ENCODE peak calls at places on chromosomes 16 and 17, in six cellular contexts. H, C, M, P, R and Q are unnamed samples.

GRCh38 chr16:56616608-56617211 is 8.3 kb downstream of the MT2A start:
- DNase-seq in M (no peak), P (no peak), C (no peak), R (no peak), H (no peak), Q (no peak)

GRCh38 chr17:6969323-6969726 is 26.5 kb upstream of the ALOX12 start:
- DNase-seq in R (no peak), M (no peak), P (no peak), H (no peak), C (no peak), Q (no peak)

GRCh38 chr17:70123193-70123592 is 46.1 kb upstream of the KCNJ2 start:
- DNase-seq in R (no peak), H (no peak), P (no peak), C (no peak), M (no peak), Q (no peak)

GRCh38 chr17:16433514-16433913 is 18.1 kb downstream of the TRPV2 start:
- DNase-seq in C (no peak), M (no peak), R (no peak), P (no peak), H (no peak), Q (no peak)

GRCh38 chr17:67374329-67375053 is 2.6 kb upstream of the PITPNC1 start:
- DNase-seq in H (peak; percentile 79), R (peak; percentile 95), M (peak; percentile 87), P (peak; percentile 88), C (peak; percentile 86), Q (peak; percentile 78)

GRCh38 chr17:12959441-12959840 is 58.4 kb downstream of the ELAC2 start:
- DNase-seq in P (no peak), M (no peak), R (no peak), H (no peak), C (no peak), Q (peak; percentile 25)

GRCh38 chr17:42153919-42154491 is 784 bp downstream of the RAB5C start:
- DNase-seq in H (no peak), M (no peak), R (no peak), C (peak; percentile 40), P (peak; percentile 35), Q (no peak)

GRCh38 chr16:30458561-30459394 is 13.1 kb upstream of the SEPHS2 start:
- DNase-seq in R (no peak), H (no peak), P (peak; percentile 51), M (no peak), C (peak; percentile 17), Q (no peak)

GRCh38 chr16:31202402-31203385 is at the start of gene PYCARD:
- DNase-seq in M (no peak), H (peak; percentile 79), R (no peak), P (peak; percentile 81), C (peak; percentile 84), Q (peak; percentile 78)

GRCh38 chr17:66829386-66829864 is 5.5 kb upstream of the CACNG5 start:
- DNase-seq in P (peak; percentile 23), R (no peak), M (no peak), H (peak; percentile 82), C (peak; percentile 76), Q (peak; percentile 76)

GRCh38 chr17:19412984-19413383 is 2.0 kb downstream of the RNF112 start:
- DNase-seq in M (no peak), R (no peak), P (no peak), C (no peak), H (no peak), Q (no peak)

GRCh38 chr16:21272253-21272652 is 5.8 kb downstream of the CRYM start:
- DNase-seq in H (no peak), M (no peak), C (no peak), P (peak; percentile 0), R (no peak), Q (no peak)

GRCh38 chr16:53991181-53992056 is 287.5 kb downstream of the FTO start:
- DNase-seq in R (no peak), M (no peak), P (no peak), C (no peak), H (peak; percentile 26), Q (no peak)

GRCh38 chr16:10080031-10080772 is 102.0 kb downstream of the GRIN2A start:
- DNase-seq in R (no peak), C (no peak), M (no peak), H (peak; percentile 33), P (no peak), Q (peak; percentile 90)